ENCODE peak calls at places on chromosomes 4 and X, in seven cellular contexts. One of them, this sample, is unnamed.

GRCh38 chrX:39677987-39678840 is 419.5 kb downstream of the BCOR start:
- DNase-seq in sciatic nerve: peak
- DNase-seq in uterus: no peak
- DNase-seq in stimulated activated CD4-positive, alpha-beta T cell treated with anti-CD3 and anti-CD28 coated beads, Interleukin-2, amount 100 ng/mL, for 48 hours: no peak
- DNase-seq in left lung: no peak
- DNase-seq in substantia nigra: peak
- DNase-seq in heart right ventricle: no peak
- DNase-seq in this sample: no peak

GRCh38 chr4:60891947-60892346 is 308.2 kb upstream of the ADGRL3 start:
- DNase-seq in left lung: no peak
- DNase-seq in substantia nigra: no peak
- DNase-seq in heart right ventricle: no peak
- DNase-seq in sciatic nerve: no peak
- DNase-seq in uterus: no peak
- DNase-seq in stimulated activated CD4-positive, alpha-beta T cell treated with anti-CD3 and anti-CD28 coated beads, Interleukin-2, amount 100 ng/mL, for 48 hours: no peak
- DNase-seq in this sample: no peak

GRCh38 chrX:30309139-30309571 is at the start of gene NR0B1:
- DNase-seq in sciatic nerve: no peak
- DNase-seq in stimulated activated CD4-positive, alpha-beta T cell treated with anti-CD3 and anti-CD28 coated beads, Interleukin-2, amount 100 ng/mL, for 48 hours: no peak
- DNase-seq in substantia nigra: no peak
- DNase-seq in heart right ventricle: no peak
- DNase-seq in left lung: peak
- DNase-seq in uterus: no peak
- DNase-seq in this sample: peak

GRCh38 chr4:146059865-146060264 is 115.7 kb upstream of the LSM6 start:
- DNase-seq in left lung: no peak
- DNase-seq in sciatic nerve: no peak
- DNase-seq in stimulated activated CD4-positive, alpha-beta T cell treated with anti-CD3 and anti-CD28 coated beads, Interleukin-2, amount 100 ng/mL, for 48 hours: no peak
- DNase-seq in substantia nigra: no peak
- DNase-seq in uterus: no peak
- DNase-seq in heart right ventricle: no peak
- DNase-seq in this sample: no peak

GRCh38 chr4:106601519-106601918 is 232.9 kb upstream of the GIMD1 start:
- DNase-seq in stimulated activated CD4-positive, alpha-beta T cell treated with anti-CD3 and anti-CD28 coated beads, Interleukin-2, amount 100 ng/mL, for 48 hours: no peak
- DNase-seq in left lung: no peak
- DNase-seq in uterus: no peak
- DNase-seq in sciatic nerve: no peak
- DNase-seq in heart right ventricle: no peak
- DNase-seq in substantia nigra: no peak
- DNase-seq in this sample: no peak

GRCh38 chr4:25760518-25761157 is 102.2 kb downstream of the SEL1L3 start:
- DNase-seq in left lung: no peak
- DNase-seq in stimulated activated CD4-positive, alpha-beta T cell treated with anti-CD3 and anti-CD28 coated beads, Interleukin-2, amount 100 ng/mL, for 48 hours: no peak
- DNase-seq in sciatic nerve: no peak
- DNase-seq in heart right ventricle: no peak
- DNase-seq in substantia nigra: no peak
- DNase-seq in uterus: no peak
- DNase-seq in this sample: no peak

GRCh38 chr4:137524642-137525384 is 7.5 kb downstream of the PCDH18 start:
- DNase-seq in stimulated activated CD4-positive, alpha-beta T cell treated with anti-CD3 and anti-CD28 coated beads, Interleukin-2, amount 100 ng/mL, for 48 hours: no peak
- DNase-seq in left lung: no peak
- DNase-seq in uterus: no peak
- DNase-seq in heart right ventricle: no peak
- DNase-seq in sciatic nerve: no peak
- DNase-seq in substantia nigra: no peak
- DNase-seq in this sample: no peak

GRCh38 chrX:54042609-54043010 is 1.7 kb downstream of the PHF8 start:
- DNase-seq in sciatic nerve: peak
- DNase-seq in uterus: peak
- DNase-seq in heart right ventricle: peak
- DNase-seq in stimulated activated CD4-positive, alpha-beta T cell treated with anti-CD3 and anti-CD28 coated beads, Interleukin-2, amount 100 ng/mL, for 48 hours: peak
- DNase-seq in substantia nigra: peak
- DNase-seq in left lung: peak
- DNase-seq in this sample: peak

GRCh38 chr4:110970642-110971041 is 347.8 kb upstream of the PITX2 start:
- DNase-seq in stimulated activated CD4-positive, alpha-beta T cell treated with anti-CD3 and anti-CD28 coated beads, Interleukin-2, amount 100 ng/mL, for 48 hours: no peak
- DNase-seq in uterus: no peak
- DNase-seq in sciatic nerve: no peak
- DNase-seq in left lung: no peak
- DNase-seq in substantia nigra: no peak
- DNase-seq in heart right ventricle: no peak
- DNase-seq in this sample: peak

GRCh38 chrX:152813211-152813610 is 17.3 kb downstream of the CETN2 start:
- DNase-seq in stimulated activated CD4-positive, alpha-beta T cell treated with anti-CD3 and anti-CD28 coated beads, Interleukin-2, amount 100 ng/mL, for 48 hours: no peak
- DNase-seq in sciatic nerve: no peak
- DNase-seq in substantia nigra: no peak
- DNase-seq in left lung: no peak
- DNase-seq in uterus: no peak
- DNase-seq in heart right ventricle: no peak
- DNase-seq in this sample: no peak

GRCh38 chrX:45986971-45987370 is 558.2 kb downstream of the ZNF674 start:
- DNase-seq in sciatic nerve: no peak
- DNase-seq in substantia nigra: no peak
- DNase-seq in stimulated activated CD4-positive, alpha-beta T cell treated with anti-CD3 and anti-CD28 coated beads, Interleukin-2, amount 100 ng/mL, for 48 hours: no peak
- DNase-seq in left lung: no peak
- DNase-seq in uterus: no peak
- DNase-seq in heart right ventricle: no peak
- DNase-seq in this sample: no peak

GRCh38 chrX:100819534-100819836 is 706 bp upstream of the CSTF2 start:
- DNase-seq in sciatic nerve: no peak
- DNase-seq in uterus: no peak
- DNase-seq in stimulated activated CD4-positive, alpha-beta T cell treated with anti-CD3 and anti-CD28 coated beads, Interleukin-2, amount 100 ng/mL, for 48 hours: no peak
- DNase-seq in left lung: no peak
- DNase-seq in heart right ventricle: no peak
- DNase-seq in substantia nigra: no peak
- DNase-seq in this sample: no peak

GRCh38 chrX:103464071-103464773 is 55.1 kb downstream of the RAB40A start:
- DNase-seq in sciatic nerve: no peak
- DNase-seq in uterus: no peak
- DNase-seq in heart right ventricle: peak
- DNase-seq in stimulated activated CD4-positive, alpha-beta T cell treated with anti-CD3 and anti-CD28 coated beads, Interleukin-2, amount 100 ng/mL, for 48 hours: peak
- DNase-seq in left lung: no peak
- DNase-seq in substantia nigra: no peak
- DNase-seq in this sample: peak

GRCh38 chr4:142126890-142127497 is 490.6 kb downstream of the IL15 start:
- DNase-seq in heart right ventricle: peak
- DNase-seq in substantia nigra: no peak
- DNase-seq in sciatic nerve: peak
- DNase-seq in uterus: peak
- DNase-seq in left lung: no peak
- DNase-seq in stimulated activated CD4-positive, alpha-beta T cell treated with anti-CD3 and anti-CD28 coated beads, Interleukin-2, amount 100 ng/mL, for 48 hours: peak
- DNase-seq in this sample: peak

GRCh38 chrX:11908371-11908770 is 150.3 kb downstream of the MSL3 start:
- DNase-seq in uterus: no peak
- DNase-seq in left lung: no peak
- DNase-seq in sciatic nerve: no peak
- DNase-seq in stimulated activated CD4-positive, alpha-beta T cell treated with anti-CD3 and anti-CD28 coated beads, Interleukin-2, amount 100 ng/mL, for 48 hours: no peak
- DNase-seq in heart right ventricle: no peak
- DNase-seq in substantia nigra: no peak
- DNase-seq in this sample: peak

GRCh38 chr4:187059895-187060294 is 336.2 kb upstream of the FAT1 start:
- DNase-seq in left lung: no peak
- DNase-seq in sciatic nerve: no peak
- DNase-seq in substantia nigra: no peak
- DNase-seq in heart right ventricle: no peak
- DNase-seq in uterus: no peak
- DNase-seq in stimulated activated CD4-positive, alpha-beta T cell treated with anti-CD3 and anti-CD28 coated beads, Interleukin-2, amount 100 ng/mL, for 48 hours: no peak
- DNase-seq in this sample: peak

GRCh38 chr4:139556071-139556734 is at the start of gene SETD7:
- DNase-seq in uterus: peak
- DNase-seq in heart right ventricle: peak
- DNase-seq in substantia nigra: peak
- DNase-seq in stimulated activated CD4-positive, alpha-beta T cell treated with anti-CD3 and anti-CD28 coated beads, Interleukin-2, amount 100 ng/mL, for 48 hours: peak
- DNase-seq in left lung: peak
- DNase-seq in sciatic nerve: peak
- DNase-seq in this sample: peak

GRCh38 chrX:64580035-64580434 is 184.8 kb upstream of the MTMR8 start:
- DNase-seq in stimulated activated CD4-positive, alpha-beta T cell treated with anti-CD3 and anti-CD28 coated beads, Interleukin-2, amount 100 ng/mL, for 48 hours: no peak
- DNase-seq in heart right ventricle: no peak
- DNase-seq in uterus: no peak
- DNase-seq in left lung: no peak
- DNase-seq in sciatic nerve: no peak
- DNase-seq in substantia nigra: no peak
- DNase-seq in this sample: peak

GRCh38 chrX:41875142-41875541 is 48.2 kb downstream of the CASK start:
- DNase-seq in substantia nigra: no peak
- DNase-seq in stimulated activated CD4-positive, alpha-beta T cell treated with anti-CD3 and anti-CD28 coated beads, Interleukin-2, amount 100 ng/mL, for 48 hours: no peak
- DNase-seq in left lung: no peak
- DNase-seq in uterus: no peak
- DNase-seq in sciatic nerve: no peak
- DNase-seq in heart right ventricle: no peak
- DNase-seq in this sample: no peak